ENCODE peak calls at places on chromosomes 4 and X, in eight cellular contexts. G, R, J, P, Z, Y, C and T are unnamed samples.

GRCh38 chr4:76476606-76477005 is 41.6 kb downstream of the SHROOM3 start:
- DNase-seq in G (no peak), R (no peak), J (no peak), P (no peak), Z (no peak), Y (no peak), C (no peak), T (no peak)

GRCh38 chr4:152352645-152353116 is 183.2 kb downstream of the FBXW7 start:
- DNase-seq in G (no peak), R (peak; percentile 52), J (peak; percentile 63), P (no peak), Z (peak; percentile 33), Y (no peak), C (no peak), T (peak; percentile 64)

GRCh38 chr4:78131403-78131802 is 74.3 kb downstream of the FRAS1 start:
- DNase-seq in G (no peak), R (no peak), J (no peak), P (no peak), Z (no peak), Y (no peak), C (no peak), T (no peak)

GRCh38 chrX:1124531-1124930 is 87.9 kb downstream of the CRLF2 start:
- DNase-seq in G (no peak), R (no peak), J (no peak), P (no peak), Z (no peak), Y (no peak), C (no peak), T (no peak)

GRCh38 chr4:180449395-180449956 is 1793.7 kb upstream of the TENM3 start:
- DNase-seq in G (no peak), R (no peak), J (peak; percentile 51), P (no peak), Z (peak; percentile 66), Y (peak; percentile 53), C (no peak), T (peak; percentile 84)

GRCh38 chrX:136856527-136856926 is 24.0 kb downstream of the RBMX start:
- DNase-seq in G (no peak), R (no peak), J (no peak), P (peak; percentile 27), Z (no peak), Y (no peak), C (no peak), T (no peak)

GRCh38 chr4:1010522-1011021 is 854 bp upstream of the FGFRL1 start:
- DNase-seq in G (no peak), R (no peak), J (no peak), P (no peak), Z (peak; percentile 62), Y (peak; percentile 52), C (peak; percentile 52), T (peak; percentile 40)

GRCh38 chrX:55907968-55908607 is 190.5 kb downstream of the RRAGB start:
- DNase-seq in G (no peak), R (peak; percentile 47), J (peak; percentile 61), P (no peak), Z (peak; percentile 83), Y (peak; percentile 83), C (peak; percentile 34), T (peak; percentile 83)

GRCh38 chr4:38562751-38563198 is 101.2 kb upstream of the KLF3 start:
- DNase-seq in G (no peak), R (no peak), J (no peak), P (no peak), Z (no peak), Y (no peak), C (no peak), T (no peak)

GRCh38 chrX:53716328-53717088 is 30.0 kb upstream of the HUWE1 start:
- DNase-seq in G (no peak), R (no peak), J (no peak), P (no peak), Z (no peak), Y (peak; percentile 29), C (no peak), T (no peak)

GRCh38 chrX:53717205-53717604 is 30.7 kb upstream of the HUWE1 start:
- DNase-seq in G (no peak), R (no peak), J (no peak), P (no peak), Z (no peak), Y (no peak), C (no peak), T (no peak)

GRCh38 chrX:53713987-53714579 is 27.6 kb upstream of the HUWE1 start:
- DNase-seq in G (no peak), R (no peak), J (no peak), P (no peak), Z (no peak), Y (no peak), C (no peak), T (no peak)

GRCh38 chrX:53715336-53715924 is 28.9 kb upstream of the HUWE1 start:
- DNase-seq in G (no peak), R (no peak), J (no peak), P (no peak), Z (no peak), Y (no peak), C (no peak), T (no peak)

DNA sequence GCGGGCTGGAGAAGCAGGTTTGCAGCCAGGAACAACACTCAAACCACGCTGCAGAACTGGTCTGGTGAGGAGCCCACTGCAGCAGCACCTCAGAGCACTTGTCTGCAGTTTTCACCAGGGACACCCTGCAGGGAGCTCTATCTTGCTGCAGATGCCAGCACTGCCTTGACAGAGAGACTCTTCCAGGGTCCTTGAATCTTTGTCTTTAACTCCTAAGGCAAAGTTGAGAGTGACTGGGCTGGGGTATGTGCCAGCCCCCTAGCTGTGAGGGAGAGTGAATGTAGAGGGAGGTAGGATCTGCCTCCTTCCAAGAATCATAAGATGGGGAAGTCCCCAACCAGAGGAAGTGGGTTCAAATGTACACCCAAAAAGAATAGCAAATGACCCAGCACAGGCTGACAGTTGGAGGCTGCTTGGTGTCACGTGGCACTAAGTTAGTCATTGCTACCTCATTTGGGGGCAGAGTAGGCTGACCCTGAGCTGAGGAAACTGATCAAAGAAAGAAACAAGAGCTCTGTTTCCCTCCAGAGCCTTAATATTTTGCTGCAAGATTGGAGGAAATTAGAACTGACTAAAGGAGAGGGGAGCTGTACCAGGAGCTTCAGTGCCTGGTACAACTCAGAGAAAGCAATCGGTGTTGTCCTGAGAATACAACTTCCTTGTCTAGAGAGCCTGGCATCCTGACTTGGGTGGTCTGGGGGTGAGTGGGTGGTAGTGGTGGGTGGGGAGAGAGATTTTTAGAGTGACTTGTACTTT is 28.2 kb upstream of the HUWE1 start:
- DNase-seq in G (no peak), R (no peak), J (no peak), P (no peak), Z (no peak), Y (peak; percentile 75), C (peak; percentile 16), T (peak; percentile 15)
- TF ChIP-seq CTCF in G (no peak), R (no peak), J (no peak), P (no peak), Z (no peak), Y (no peak), C (no peak), T (no peak)

GRCh38 chr4:83231620-83232056 is 53.0 kb downstream of the COQ2 start:
- DNase-seq in G (no peak), R (no peak), J (no peak), P (no peak), Z (no peak), Y (no peak), C (no peak), T (no peak)

GRCh38 chr4:83234902-83235644 is 49.5 kb downstream of the COQ2 start:
- DNase-seq in G (no peak), R (no peak), J (no peak), P (no peak), Z (no peak), Y (no peak), C (no peak), T (no peak)

GRCh38 chr4:83232087-83232486 is 52.5 kb downstream of the COQ2 start:
- DNase-seq in G (no peak), R (no peak), J (no peak), P (no peak), Z (no peak), Y (no peak), C (no peak), T (no peak)

GRCh38 chr4:83230928-83231327 is 53.7 kb downstream of the COQ2 start:
- DNase-seq in G (no peak), R (no peak), J (no peak), P (no peak), Z (no peak), Y (no peak), C (no peak), T (no peak)
- TF ChIP-seq CTCF in G (no peak), R (no peak), J (no peak), P (no peak), Z (no peak), Y (no peak), C (no peak), T (no peak)

DNA sequence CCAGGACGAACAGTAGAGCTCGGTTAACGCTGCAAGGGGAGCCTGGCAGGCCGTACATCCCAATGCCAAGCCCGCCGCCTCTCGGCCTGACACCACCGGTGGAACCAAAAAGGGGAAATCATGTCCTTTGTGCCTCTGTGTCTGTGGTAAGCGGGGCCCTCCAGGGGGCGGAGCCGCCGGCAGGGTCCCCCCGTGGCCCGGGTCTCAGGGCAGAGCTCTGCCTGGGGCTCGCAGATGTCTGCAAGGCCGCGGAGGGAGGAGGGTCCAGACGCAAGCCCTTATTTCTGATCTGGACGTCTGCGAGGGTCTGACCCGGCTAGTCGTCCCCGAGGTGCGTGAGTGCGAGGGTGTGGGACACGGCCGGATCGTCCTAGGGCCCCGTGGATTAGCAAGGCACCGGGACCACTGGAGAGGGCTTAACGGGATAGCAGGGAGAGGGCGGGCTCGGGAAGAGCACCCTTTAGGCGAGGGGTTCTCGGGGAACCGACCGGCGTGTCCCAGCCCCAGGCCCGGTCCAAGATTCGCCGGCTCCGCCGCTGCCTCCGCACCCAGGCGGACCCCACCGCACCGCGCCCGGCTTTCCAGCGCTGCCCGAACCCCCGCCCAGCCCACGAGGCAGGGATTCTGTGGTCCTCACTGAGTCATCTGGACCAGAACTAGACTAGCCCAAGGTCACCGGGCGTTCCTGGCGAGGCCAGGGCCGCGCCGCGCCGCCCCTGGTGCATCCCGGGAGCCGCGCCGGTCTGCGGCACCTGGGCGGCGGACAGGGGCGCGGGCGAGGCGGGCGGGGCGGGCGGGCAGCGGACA is 858 bp upstream of the FAM193A start:
- DNase-seq in G (no peak), R (peak; percentile 66), J (peak; percentile 73), P (peak; percentile 90), Z (peak; percentile 68), Y (peak; percentile 15), C (peak; percentile 66), T (peak; percentile 75)
- TF ChIP-seq CTCF in G (no peak), R (peak; percentile 30), J (no peak), P (peak; percentile 57), Z (peak; percentile 29), Y (no peak), C (no peak), T (no peak)

GRCh38 chr4:10085386-10085785 is 31.2 kb downstream of the WDR1 start:
- DNase-seq in G (no peak), R (peak; percentile 24), J (no peak), P (peak; percentile 75), Z (no peak), Y (no peak), C (no peak), T (no peak)

GRCh38 chr4:10087152-10087791 is 29.3 kb downstream of the WDR1 start:
- DNase-seq in G (no peak), R (no peak), J (no peak), P (peak; percentile 85), Z (no peak), Y (no peak), C (no peak), T (no peak)

GRCh38 chr4:10086506-10087120 is 30.0 kb downstream of the WDR1 start:
- DNase-seq in G (no peak), R (no peak), J (no peak), P (peak; percentile 82), Z (no peak), Y (no peak), C (no peak), T (no peak)

GRCh38 chr4:10084651-10085320 is 31.8 kb downstream of the WDR1 start:
- DNase-seq in G (no peak), R (peak; percentile 22), J (no peak), P (peak; percentile 72), Z (no peak), Y (no peak), C (no peak), T (no peak)

GRCh38 chr4:10085828-10086505 is 30.6 kb downstream of the WDR1 start:
- DNase-seq in G (no peak), R (peak; percentile 15), J (no peak), P (peak; percentile 77), Z (no peak), Y (no peak), C (no peak), T (no peak)
- TF ChIP-seq CTCF in G (no peak), R (no peak), J (no peak), P (no peak), Z (no peak), Y (no peak), C (no peak), T (no peak)